ENCODE peak calls at places on chromosomes 2 and 18, in seven cellular contexts. One of them, this sample, is unnamed.

GRCh38 chr2:170578596-170578995 is 136.5 kb upstream of the SP5 start:
- DNase-seq in nephron progenitor cell: no peak
- DNase-seq in GM20000: no peak
- DNase-seq in activated CD8-positive, alpha-beta T cell treated with anti-CD3 and anti-CD28 coated beads for 36 hours: no peak
- DNase-seq in GM10248: no peak
- DNase-seq in CD4-positive, alpha-beta T cell: no peak
- DNase-seq in Peyer's patch: no peak
- DNase-seq in this sample: no peak

GRCh38 chr2:8457620-8458255 is 224.1 kb upstream of the ID2 start:
- DNase-seq in nephron progenitor cell: no peak
- DNase-seq in GM20000: peak; percentile 45
- DNase-seq in activated CD8-positive, alpha-beta T cell treated with anti-CD3 and anti-CD28 coated beads for 36 hours: peak; percentile 47
- DNase-seq in GM10248: no peak
- DNase-seq in CD4-positive, alpha-beta T cell: no peak
- DNase-seq in Peyer's patch: peak; percentile 74
- DNase-seq in this sample: no peak

GRCh38 chr2:218406949-218407703 is 7.5 kb downstream of the CTDSP1 start:
- DNase-seq in nephron progenitor cell: no peak
- DNase-seq in GM20000: no peak
- DNase-seq in activated CD8-positive, alpha-beta T cell treated with anti-CD3 and anti-CD28 coated beads for 36 hours: peak; percentile 80
- DNase-seq in GM10248: no peak
- DNase-seq in CD4-positive, alpha-beta T cell: peak; percentile 50
- DNase-seq in Peyer's patch: peak; percentile 89
- DNase-seq in this sample: no peak

GRCh38 chr2:46431481-46432235 is 47.7 kb upstream of the TMEM247 start:
- DNase-seq in nephron progenitor cell: no peak
- DNase-seq in GM20000: no peak
- DNase-seq in activated CD8-positive, alpha-beta T cell treated with anti-CD3 and anti-CD28 coated beads for 36 hours: no peak
- DNase-seq in GM10248: no peak
- DNase-seq in CD4-positive, alpha-beta T cell: no peak
- DNase-seq in Peyer's patch: no peak
- DNase-seq in this sample: no peak

GRCh38 chr2:201254331-201254730 is 6.0 kb upstream of the CASP8 start:
- DNase-seq in nephron progenitor cell: no peak
- DNase-seq in GM20000: no peak
- DNase-seq in activated CD8-positive, alpha-beta T cell treated with anti-CD3 and anti-CD28 coated beads for 36 hours: peak; percentile 49
- DNase-seq in GM10248: no peak
- DNase-seq in CD4-positive, alpha-beta T cell: no peak
- DNase-seq in Peyer's patch: no peak
- DNase-seq in this sample: no peak

GRCh38 chr18:77320960-77321559 is 71.4 kb downstream of the GALR1 start:
- DNase-seq in nephron progenitor cell: no peak
- DNase-seq in GM20000: no peak
- DNase-seq in activated CD8-positive, alpha-beta T cell treated with anti-CD3 and anti-CD28 coated beads for 36 hours: no peak
- DNase-seq in GM10248: no peak
- DNase-seq in CD4-positive, alpha-beta T cell: no peak
- DNase-seq in Peyer's patch: no peak
- DNase-seq in this sample: no peak

GRCh38 chr2:100011272-100011711 is 131.1 kb downstream of the AFF3 start:
- DNase-seq in nephron progenitor cell: no peak
- DNase-seq in GM20000: no peak
- DNase-seq in activated CD8-positive, alpha-beta T cell treated with anti-CD3 and anti-CD28 coated beads for 36 hours: no peak
- DNase-seq in GM10248: no peak
- DNase-seq in CD4-positive, alpha-beta T cell: no peak
- DNase-seq in Peyer's patch: no peak
- DNase-seq in this sample: no peak

GRCh38 chr18:6763524-6763923 is 34.0 kb downstream of the ARHGAP28 start:
- DNase-seq in nephron progenitor cell: no peak
- DNase-seq in GM20000: no peak
- DNase-seq in activated CD8-positive, alpha-beta T cell treated with anti-CD3 and anti-CD28 coated beads for 36 hours: no peak
- DNase-seq in GM10248: no peak
- DNase-seq in CD4-positive, alpha-beta T cell: no peak
- DNase-seq in Peyer's patch: no peak
- DNase-seq in this sample: no peak

GRCh38 chr2:24830351-24830750 is 37.1 kb downstream of the CENPO start:
- DNase-seq in nephron progenitor cell: no peak
- DNase-seq in GM20000: peak; percentile 19
- DNase-seq in activated CD8-positive, alpha-beta T cell treated with anti-CD3 and anti-CD28 coated beads for 36 hours: no peak
- DNase-seq in GM10248: no peak
- DNase-seq in CD4-positive, alpha-beta T cell: no peak
- DNase-seq in Peyer's patch: peak; percentile 31
- DNase-seq in this sample: peak; percentile 44

GRCh38 chr18:75167759-75168211 is 41.2 kb downstream of the PTGR3 start:
- DNase-seq in nephron progenitor cell: no peak
- DNase-seq in GM20000: no peak
- DNase-seq in activated CD8-positive, alpha-beta T cell treated with anti-CD3 and anti-CD28 coated beads for 36 hours: no peak
- DNase-seq in GM10248: no peak
- DNase-seq in CD4-positive, alpha-beta T cell: no peak
- DNase-seq in Peyer's patch: no peak
- DNase-seq in this sample: no peak

GRCh38 chr2:195561205-195562032 is 95.6 kb upstream of the SLC39A10 start:
- DNase-seq in nephron progenitor cell: no peak
- DNase-seq in GM20000: peak; percentile 56
- DNase-seq in activated CD8-positive, alpha-beta T cell treated with anti-CD3 and anti-CD28 coated beads for 36 hours: no peak
- DNase-seq in GM10248: peak; percentile 39
- DNase-seq in CD4-positive, alpha-beta T cell: no peak
- DNase-seq in Peyer's patch: no peak
- DNase-seq in this sample: peak; percentile 54

GRCh38 chr2:8677646-8678592 is 3.9 kb upstream of the ID2 start:
- DNase-seq in nephron progenitor cell: peak; percentile 61
- DNase-seq in GM20000: peak; percentile 58
- DNase-seq in activated CD8-positive, alpha-beta T cell treated with anti-CD3 and anti-CD28 coated beads for 36 hours: peak; percentile 61
- DNase-seq in GM10248: no peak
- DNase-seq in CD4-positive, alpha-beta T cell: no peak
- DNase-seq in Peyer's patch: peak; percentile 66
- DNase-seq in this sample: peak; percentile 40

GRCh38 chr2:207135801-207136457 is 29.8 kb downstream of the KLF7 start:
- DNase-seq in nephron progenitor cell: no peak
- DNase-seq in GM20000: no peak
- DNase-seq in activated CD8-positive, alpha-beta T cell treated with anti-CD3 and anti-CD28 coated beads for 36 hours: no peak
- DNase-seq in GM10248: no peak
- DNase-seq in CD4-positive, alpha-beta T cell: no peak
- DNase-seq in Peyer's patch: no peak
- DNase-seq in this sample: no peak

GRCh38 chr2:240237609-240238151 is 97.2 kb upstream of the OTOS start:
- DNase-seq in nephron progenitor cell: no peak
- DNase-seq in GM20000: no peak
- DNase-seq in activated CD8-positive, alpha-beta T cell treated with anti-CD3 and anti-CD28 coated beads for 36 hours: no peak
- DNase-seq in GM10248: no peak
- DNase-seq in CD4-positive, alpha-beta T cell: no peak
- DNase-seq in Peyer's patch: peak; percentile 38
- DNase-seq in this sample: no peak

GRCh38 chr2:29570539-29570938 is 350.8 kb downstream of the ALK start:
- DNase-seq in nephron progenitor cell: no peak
- DNase-seq in GM20000: no peak
- DNase-seq in activated CD8-positive, alpha-beta T cell treated with anti-CD3 and anti-CD28 coated beads for 36 hours: no peak
- DNase-seq in GM10248: no peak
- DNase-seq in CD4-positive, alpha-beta T cell: no peak
- DNase-seq in Peyer's patch: no peak
- DNase-seq in this sample: no peak

GRCh38 chr18:76592096-76592495 is 97.1 kb upstream of the ZNF516 start:
- DNase-seq in nephron progenitor cell: no peak
- DNase-seq in GM20000: no peak
- DNase-seq in activated CD8-positive, alpha-beta T cell treated with anti-CD3 and anti-CD28 coated beads for 36 hours: no peak
- DNase-seq in GM10248: no peak
- DNase-seq in CD4-positive, alpha-beta T cell: no peak
- DNase-seq in Peyer's patch: no peak
- DNase-seq in this sample: no peak

GRCh38 chr2:157874997-157875719 is 972 bp downstream of the ACVR1 start:
- DNase-seq in nephron progenitor cell: peak; percentile 39
- DNase-seq in GM20000: no peak
- DNase-seq in activated CD8-positive, alpha-beta T cell treated with anti-CD3 and anti-CD28 coated beads for 36 hours: peak; percentile 34
- DNase-seq in GM10248: no peak
- DNase-seq in CD4-positive, alpha-beta T cell: no peak
- DNase-seq in Peyer's patch: peak; percentile 66
- DNase-seq in this sample: no peak

GRCh38 chr2:234289789-234290188 is 207.1 kb downstream of the ARL4C start:
- DNase-seq in nephron progenitor cell: no peak
- DNase-seq in GM20000: peak; percentile 12
- DNase-seq in activated CD8-positive, alpha-beta T cell treated with anti-CD3 and anti-CD28 coated beads for 36 hours: peak; percentile 73
- DNase-seq in GM10248: no peak
- DNase-seq in CD4-positive, alpha-beta T cell: peak; percentile 10
- DNase-seq in Peyer's patch: peak; percentile 58
- DNase-seq in this sample: no peak

GRCh38 chr2:26692814-26693286 is 328 bp downstream of the KCNK3 start:
- DNase-seq in nephron progenitor cell: no peak
- DNase-seq in GM20000: peak; percentile 27
- DNase-seq in activated CD8-positive, alpha-beta T cell treated with anti-CD3 and anti-CD28 coated beads for 36 hours: peak; percentile 8
- DNase-seq in GM10248: no peak
- DNase-seq in CD4-positive, alpha-beta T cell: no peak
- DNase-seq in Peyer's patch: no peak
- DNase-seq in this sample: no peak

GRCh38 chr18:4586729-4587128 is 131.6 kb upstream of the DLGAP1 start:
- DNase-seq in nephron progenitor cell: no peak
- DNase-seq in GM20000: no peak
- DNase-seq in activated CD8-positive, alpha-beta T cell treated with anti-CD3 and anti-CD28 coated beads for 36 hours: no peak
- DNase-seq in GM10248: no peak
- DNase-seq in CD4-positive, alpha-beta T cell: no peak
- DNase-seq in Peyer's patch: no peak
- DNase-seq in this sample: no peak

GRCh38 chr2:46248171-46248570 is 49.0 kb upstream of the EPAS1 start:
- DNase-seq in nephron progenitor cell: no peak
- DNase-seq in GM20000: no peak
- DNase-seq in activated CD8-positive, alpha-beta T cell treated with anti-CD3 and anti-CD28 coated beads for 36 hours: no peak
- DNase-seq in GM10248: no peak
- DNase-seq in CD4-positive, alpha-beta T cell: no peak
- DNase-seq in Peyer's patch: no peak
- DNase-seq in this sample: no peak

GRCh38 chr2:205994344-205994743 is 91.6 kb downstream of the INO80D start:
- DNase-seq in nephron progenitor cell: no peak
- DNase-seq in GM20000: no peak
- DNase-seq in activated CD8-positive, alpha-beta T cell treated with anti-CD3 and anti-CD28 coated beads for 36 hours: no peak
- DNase-seq in GM10248: no peak
- DNase-seq in CD4-positive, alpha-beta T cell: no peak
- DNase-seq in Peyer's patch: no peak
- DNase-seq in this sample: no peak

GRCh38 chr2:205984381-205984780 is 101.6 kb downstream of the INO80D start:
- DNase-seq in nephron progenitor cell: no peak
- DNase-seq in GM20000: peak; percentile 72
- DNase-seq in activated CD8-positive, alpha-beta T cell treated with anti-CD3 and anti-CD28 coated beads for 36 hours: no peak
- DNase-seq in GM10248: peak; percentile 68
- DNase-seq in CD4-positive, alpha-beta T cell: no peak
- DNase-seq in Peyer's patch: no peak
- DNase-seq in this sample: peak; percentile 78

GRCh38 chr2:205990104-205990503 is 95.9 kb downstream of the INO80D start:
- DNase-seq in nephron progenitor cell: no peak
- DNase-seq in GM20000: no peak
- DNase-seq in activated CD8-positive, alpha-beta T cell treated with anti-CD3 and anti-CD28 coated beads for 36 hours: no peak
- DNase-seq in GM10248: no peak
- DNase-seq in CD4-positive, alpha-beta T cell: no peak
- DNase-seq in Peyer's patch: no peak
- DNase-seq in this sample: no peak

GRCh38 chr2:205988274-205988673 is 97.7 kb downstream of the INO80D start:
- DNase-seq in nephron progenitor cell: no peak
- DNase-seq in GM20000: no peak
- DNase-seq in activated CD8-positive, alpha-beta T cell treated with anti-CD3 and anti-CD28 coated beads for 36 hours: no peak
- DNase-seq in GM10248: no peak
- DNase-seq in CD4-positive, alpha-beta T cell: no peak
- DNase-seq in Peyer's patch: no peak
- DNase-seq in this sample: no peak

GRCh38 chr2:205989291-205990071 is 96.5 kb downstream of the INO80D start:
- DNase-seq in nephron progenitor cell: no peak
- DNase-seq in GM20000: no peak
- DNase-seq in activated CD8-positive, alpha-beta T cell treated with anti-CD3 and anti-CD28 coated beads for 36 hours: no peak
- DNase-seq in GM10248: no peak
- DNase-seq in CD4-positive, alpha-beta T cell: no peak
- DNase-seq in Peyer's patch: no peak
- DNase-seq in this sample: no peak
- TF ChIP-seq CTCF in nephron progenitor cell: no peak
- TF ChIP-seq CTCF in GM20000: no peak
- TF ChIP-seq CTCF in activated CD8-positive, alpha-beta T cell treated with anti-CD3 and anti-CD28 coated beads for 36 hours: no peak
- TF ChIP-seq CTCF in GM10248: no peak
- TF ChIP-seq CTCF in CD4-positive, alpha-beta T cell: no peak
- TF ChIP-seq CTCF in Peyer's patch: no peak
- TF ChIP-seq CTCF in this sample: no peak

GRCh38 chr18:65938592-65939372 is 188.0 kb downstream of the CDH7 start:
- DNase-seq in nephron progenitor cell: peak; percentile 9
- DNase-seq in GM20000: no peak
- DNase-seq in activated CD8-positive, alpha-beta T cell treated with anti-CD3 and anti-CD28 coated beads for 36 hours: peak; percentile 53
- DNase-seq in GM10248: no peak
- DNase-seq in CD4-positive, alpha-beta T cell: no peak
- DNase-seq in Peyer's patch: no peak
- DNase-seq in this sample: peak; percentile 13
- TF ChIP-seq CTCF in nephron progenitor cell: peak; percentile 24
- TF ChIP-seq CTCF in GM20000: no peak
- TF ChIP-seq CTCF in activated CD8-positive, alpha-beta T cell treated with anti-CD3 and anti-CD28 coated beads for 36 hours: no peak
- TF ChIP-seq CTCF in GM10248: peak; percentile 5
- TF ChIP-seq CTCF in CD4-positive, alpha-beta T cell: no peak
- TF ChIP-seq CTCF in Peyer's patch: no peak
- TF ChIP-seq CTCF in this sample: peak; percentile 50

GRCh38 chr2:70336552-70336951 is 34.7 kb upstream of the FAM136A start:
- DNase-seq in nephron progenitor cell: no peak
- DNase-seq in GM20000: no peak
- DNase-seq in activated CD8-positive, alpha-beta T cell treated with anti-CD3 and anti-CD28 coated beads for 36 hours: no peak
- DNase-seq in GM10248: no peak
- DNase-seq in CD4-positive, alpha-beta T cell: no peak
- DNase-seq in Peyer's patch: no peak
- DNase-seq in this sample: no peak
- TF ChIP-seq CTCF in nephron progenitor cell: no peak
- TF ChIP-seq CTCF in GM20000: no peak
- TF ChIP-seq CTCF in activated CD8-positive, alpha-beta T cell treated with anti-CD3 and anti-CD28 coated beads for 36 hours: no peak
- TF ChIP-seq CTCF in GM10248: no peak
- TF ChIP-seq CTCF in CD4-positive, alpha-beta T cell: no peak
- TF ChIP-seq CTCF in Peyer's patch: no peak
- TF ChIP-seq CTCF in this sample: no peak

GRCh38 chr18:47677952-47678351 is 252.5 kb downstream of the SMAD2 start:
- DNase-seq in nephron progenitor cell: no peak
- DNase-seq in GM20000: peak; percentile 15
- DNase-seq in activated CD8-positive, alpha-beta T cell treated with anti-CD3 and anti-CD28 coated beads for 36 hours: no peak
- DNase-seq in GM10248: no peak
- DNase-seq in CD4-positive, alpha-beta T cell: no peak
- DNase-seq in Peyer's patch: no peak
- DNase-seq in this sample: no peak

GRCh38 chr18:47683774-47684173 is 246.7 kb downstream of the SMAD2 start:
- DNase-seq in nephron progenitor cell: no peak
- DNase-seq in GM20000: no peak
- DNase-seq in activated CD8-positive, alpha-beta T cell treated with anti-CD3 and anti-CD28 coated beads for 36 hours: no peak
- DNase-seq in GM10248: no peak
- DNase-seq in CD4-positive, alpha-beta T cell: no peak
- DNase-seq in Peyer's patch: no peak
- DNase-seq in this sample: no peak

GRCh38 chr18:47679864-47680263 is 250.6 kb downstream of the SMAD2 start:
- DNase-seq in nephron progenitor cell: no peak
- DNase-seq in GM20000: peak; percentile 31
- DNase-seq in activated CD8-positive, alpha-beta T cell treated with anti-CD3 and anti-CD28 coated beads for 36 hours: no peak
- DNase-seq in GM10248: no peak
- DNase-seq in CD4-positive, alpha-beta T cell: no peak
- DNase-seq in Peyer's patch: peak; percentile 50
- DNase-seq in this sample: no peak

GRCh38 chr18:47682876-47683275 is 247.6 kb downstream of the SMAD2 start:
- DNase-seq in nephron progenitor cell: no peak
- DNase-seq in GM20000: no peak
- DNase-seq in activated CD8-positive, alpha-beta T cell treated with anti-CD3 and anti-CD28 coated beads for 36 hours: no peak
- DNase-seq in GM10248: no peak
- DNase-seq in CD4-positive, alpha-beta T cell: no peak
- DNase-seq in Peyer's patch: no peak
- DNase-seq in this sample: no peak

DNA sequence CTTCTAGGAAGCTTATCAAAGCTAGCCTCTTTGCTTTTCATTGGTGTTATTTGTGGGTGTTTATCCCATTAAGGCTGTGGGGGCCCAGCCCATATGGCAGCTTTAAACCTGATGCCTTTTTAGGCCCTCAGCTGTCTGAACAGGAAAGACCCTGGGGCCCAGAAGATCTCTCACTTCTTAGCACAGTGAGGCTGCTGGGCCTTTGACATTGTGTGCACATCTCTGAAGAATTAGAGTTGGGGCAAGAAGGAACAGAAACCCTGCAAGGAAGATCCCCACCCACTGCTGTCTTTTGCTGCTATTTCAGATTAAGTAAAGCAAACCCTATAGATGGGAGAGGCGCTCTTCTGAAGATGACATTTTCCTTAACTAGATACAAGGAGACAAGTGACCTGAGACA is 250.0 kb downstream of the SMAD2 start:
- DNase-seq in nephron progenitor cell: no peak
- DNase-seq in GM20000: peak; percentile 76
- DNase-seq in activated CD8-positive, alpha-beta T cell treated with anti-CD3 and anti-CD28 coated beads for 36 hours: no peak
- DNase-seq in GM10248: peak; percentile 61
- DNase-seq in CD4-positive, alpha-beta T cell: no peak
- DNase-seq in Peyer's patch: no peak
- DNase-seq in this sample: peak; percentile 56
- TF ChIP-seq CTCF in nephron progenitor cell: no peak
- TF ChIP-seq CTCF in GM20000: no peak
- TF ChIP-seq CTCF in activated CD8-positive, alpha-beta T cell treated with anti-CD3 and anti-CD28 coated beads for 36 hours: no peak
- TF ChIP-seq CTCF in GM10248: no peak
- TF ChIP-seq CTCF in CD4-positive, alpha-beta T cell: no peak
- TF ChIP-seq CTCF in Peyer's patch: no peak
- TF ChIP-seq CTCF in this sample: no peak